ENCODE peak calls at places on chromosomes 4 and X, in nine cellular contexts. O, F, U, W, R, V, E, D and Y are unnamed samples.

GRCh38 chrX:20967725-20968124 is 406.5 kb upstream of the CNKSR2 start:
- DNase-seq in O (no peak), F (no peak), U (no peak), W (no peak), R (no peak), V (no peak), E (no peak), D (no peak), Y (no peak)

GRCh38 chrX:104270916-104271512 is 16.3 kb upstream of the ESX1 start:
- DNase-seq in O (peak; percentile 51), F (no peak), U (no peak), W (no peak), R (peak; percentile 22), V (no peak), E (peak; percentile 55), D (peak; percentile 47), Y (no peak)

GRCh38 chr4:2385450-2386020 is 32.9 kb downstream of the ZFYVE28 start:
- DNase-seq in O (no peak), F (no peak), U (no peak), W (no peak), R (no peak), V (no peak), E (no peak), D (no peak), Y (no peak)

GRCh38 chrX:107567370-107567769 is 60.9 kb upstream of the PRPS1 start:
- DNase-seq in O (no peak), F (no peak), U (no peak), W (no peak), R (no peak), V (no peak), E (no peak), D (no peak), Y (no peak)

GRCh38 chr4:48665555-48666186 is 114.4 kb downstream of the FRYL start:
- DNase-seq in O (peak; percentile 17), F (no peak), U (no peak), W (no peak), R (no peak), V (no peak), E (peak; percentile 38), D (no peak), Y (no peak)

GRCh38 chrX:14491689-14492088 is 37.6 kb upstream of the GLRA2 start:
- DNase-seq in O (no peak), F (no peak), U (no peak), W (no peak), R (no peak), V (no peak), E (peak; percentile 38), D (no peak), Y (no peak)

GRCh38 chr4:146633471-146633800 is 5.3 kb upstream of the POU4F2 start:
- DNase-seq in O (no peak), F (no peak), U (no peak), W (no peak), R (no peak), V (no peak), E (no peak), D (no peak), Y (no peak)

GRCh38 chrX:125998432-125998831 is 167.7 kb downstream of the DCAF12L2 start:
- DNase-seq in O (peak; percentile 5), F (no peak), U (no peak), W (no peak), R (no peak), V (no peak), E (peak; percentile 21), D (peak; percentile 0), Y (no peak)

GRCh38 chr4:41257257-41257900 is 651 bp downstream of the UCHL1 start:
- DNase-seq in O (peak; percentile 49), F (peak; percentile 14), U (peak; percentile 88), W (no peak), R (no peak), V (no peak), E (peak; percentile 69), D (peak; percentile 66), Y (no peak)

GRCh38 chrX:45598841-45599240 is 398.2 kb upstream of the DIPK2B start:
- DNase-seq in O (peak; percentile 57), F (no peak), U (no peak), W (no peak), R (no peak), V (no peak), E (no peak), D (peak; percentile 88), Y (no peak)

GRCh38 chr4:138981930-138982390 is 33.6 kb upstream of the NOCT start:
- DNase-seq in O (peak; percentile 78), F (no peak), U (no peak), W (no peak), R (peak; percentile 73), V (no peak), E (no peak), D (peak; percentile 95), Y (no peak)

GRCh38 chr4:107423677-107424405 is 296.2 kb downstream of the PAPSS1 start:
- DNase-seq in O (no peak), F (no peak), U (no peak), W (no peak), R (no peak), V (no peak), E (no peak), D (no peak), Y (no peak)

GRCh38 chr4:10296730-10297129 is 160.5 kb downstream of the ZNF518B start:
- DNase-seq in O (no peak), F (no peak), U (no peak), W (no peak), R (no peak), V (no peak), E (peak; percentile 33), D (no peak), Y (no peak)

GRCh38 chr4:83548151-83548905 is 12.4 kb downstream of the GPAT3 start:
- DNase-seq in O (peak; percentile 97), F (peak; percentile 60), U (peak; percentile 26), W (peak; percentile 52), R (peak; percentile 86), V (peak; percentile 85), E (peak; percentile 99), D (peak; percentile 92), Y (no peak)

GRCh38 chr4:156568041-156568440 is 403.6 kb downstream of the PDGFC start:
- DNase-seq in O (no peak), F (no peak), U (no peak), W (no peak), R (no peak), V (no peak), E (no peak), D (peak; percentile 69), Y (no peak)

GRCh38 chr4:110010797-110011196 is 98.1 kb downstream of the EGF start:
- DNase-seq in O (no peak), F (no peak), U (no peak), W (no peak), R (no peak), V (no peak), E (no peak), D (no peak), Y (no peak)

GRCh38 chr4:25923745-25924144 is 9.7 kb downstream of the SMIM20 start:
- DNase-seq in O (no peak), F (no peak), U (no peak), W (no peak), R (no peak), V (no peak), E (no peak), D (no peak), Y (no peak)

GRCh38 chr4:142719854-142720541 is 126.1 kb downstream of the INPP4B start:
- DNase-seq in O (peak; percentile 66), F (no peak), U (peak; percentile 1), W (no peak), R (no peak), V (no peak), E (peak; percentile 81), D (peak; percentile 49), Y (no peak)

GRCh38 chr4:8740666-8741395 is 130.8 kb downstream of the HMX1 start:
- DNase-seq in O (no peak), F (no peak), U (no peak), W (no peak), R (no peak), V (no peak), E (no peak), D (no peak), Y (peak; percentile 54)

GRCh38 chr4:19807505-19807904 is 444.2 kb upstream of the SLIT2 start:
- DNase-seq in O (peak; percentile 69), F (no peak), U (no peak), W (no peak), R (peak; percentile 36), V (no peak), E (peak; percentile 98), D (peak; percentile 87), Y (no peak)

GRCh38 chrX:17380221-17380620 is 5.2 kb downstream of the NHS start:
- DNase-seq in O (no peak), F (no peak), U (no peak), W (no peak), R (no peak), V (no peak), E (peak; percentile 49), D (no peak), Y (no peak)

GRCh38 chrX:133415276-133416105 is at the start of gene GPC4:
- DNase-seq in O (no peak), F (no peak), U (peak; percentile 97), W (no peak), R (peak; percentile 14), V (no peak), E (peak; percentile 85), D (peak; percentile 41), Y (no peak)

GRCh38 chrX:28854637-28855036 is 267.4 kb downstream of the IL1RAPL1 start:
- DNase-seq in O (peak; percentile 1), F (no peak), U (no peak), W (no peak), R (no peak), V (no peak), E (no peak), D (peak; percentile 7), Y (no peak)

GRCh38 chr4:86250006-86250405 is 109.8 kb downstream of the MAPK10 start:
- DNase-seq in O (no peak), F (no peak), U (no peak), W (no peak), R (no peak), V (no peak), E (no peak), D (no peak), Y (no peak)

GRCh38 chr4:53465891-53466290 is 88.5 kb downstream of the FIP1L1 start:
- DNase-seq in O (no peak), F (no peak), U (no peak), W (no peak), R (no peak), V (no peak), E (no peak), D (no peak), Y (no peak)

GRCh38 chr4:169045862-169046584 is 36.0 kb upstream of the CBR4 start:
- DNase-seq in O (no peak), F (no peak), U (peak; percentile 59), W (no peak), R (no peak), V (no peak), E (no peak), D (peak; percentile 18), Y (no peak)

GRCh38 chrX:150954951-150955350 is 28.2 kb upstream of the HMGB3 start:
- DNase-seq in O (no peak), F (no peak), U (no peak), W (no peak), R (no peak), V (no peak), E (no peak), D (no peak), Y (no peak)

GRCh38 chr4:36215627-36216026 is 28.7 kb downstream of the ARAP2 start:
- DNase-seq in O (no peak), F (no peak), U (no peak), W (no peak), R (no peak), V (no peak), E (no peak), D (no peak), Y (no peak)

GRCh38 chr4:127967141-127967775 is 2.1 kb downstream of the ABHD18 start:
- DNase-seq in O (no peak), F (no peak), U (no peak), W (no peak), R (no peak), V (no peak), E (no peak), D (peak; percentile 30), Y (no peak)

GRCh38 chrX:119529355-119530276 is 35.6 kb downstream of the STEEP1 start:
- DNase-seq in O (no peak), F (no peak), U (no peak), W (no peak), R (no peak), V (no peak), E (no peak), D (peak; percentile 16), Y (no peak)

GRCh38 chr4:108149588-108150380 is 18.9 kb downstream of the LEF1 start:
- DNase-seq in O (no peak), F (no peak), U (no peak), W (no peak), R (no peak), V (no peak), E (no peak), D (peak; percentile 49), Y (no peak)